ENCODE peak calls at places on chromosomes 12 and 14, in seven cellular contexts. O is cardiac fibroblast, J is AG04449, N is mucosa of descending colon, R is hepatocyte, P is HCT116, E is A549. G is an unnamed sample.

GRCh38 chr12:24898185-24898584 is 50.7 kb downstream of the BCAT1 start:
- DNase-seq in J (no peak), R (no peak), O (peak), E (no peak), P (no peak), N (no peak), G (peak)

GRCh38 chr12:90360300-90360699 is 594.7 kb downstream of the CCER1 start:
- DNase-seq in E (no peak), N (no peak), P (no peak), J (no peak), O (no peak), R (no peak), G (no peak)

GRCh38 chr12:25977047-25977446 is 18.6 kb downstream of the RASSF8 start:
- DNase-seq in O (no peak), P (no peak), R (no peak), E (no peak), N (no peak), J (no peak), G (peak)

GRCh38 chr12:63899396-63899795 is 54.9 kb downstream of the SRGAP1 start:
- DNase-seq in E (no peak), N (no peak), O (no peak), P (no peak), R (no peak), J (no peak), G (no peak)

GRCh38 chr14:24368562-24369252 is 723 bp downstream of the NFATC4 start:
- DNase-seq in P (no peak), J (peak), E (no peak), O (peak), N (peak), R (peak), G (peak)

GRCh38 chr14:76908834-76909233 is 82.6 kb downstream of the LRRC74A start:
- DNase-seq in N (peak), R (no peak), E (no peak), P (no peak), J (no peak), O (no peak), G (no peak)

GRCh38 chr12:90152897-90153624 is 444.4 kb upstream of the ATP2B1 start:
- DNase-seq in P (no peak), J (no peak), O (no peak), N (no peak), E (no peak), R (peak), G (peak)

GRCh38 chr12:71157601-71158233 is at the start of gene TSPAN8:
- DNase-seq in O (no peak), R (peak), N (no peak), P (no peak), J (no peak), E (no peak), G (no peak)

GRCh38 chr12:74685385-74685784 is 147.8 kb downstream of the ATXN7L3B start:
- DNase-seq in O (no peak), P (no peak), R (peak), E (no peak), N (no peak), J (no peak), G (no peak)

GRCh38 chr12:17416748-17417147 is 673.2 kb downstream of the RERGL start:
- DNase-seq in N (no peak), J (no peak), P (no peak), R (no peak), O (no peak), E (no peak), G (no peak)

GRCh38 chr12:16555630-16556029 is 50.3 kb downstream of the LMO3 start:
- DNase-seq in N (no peak), E (no peak), R (peak), P (no peak), J (no peak), O (peak), G (peak)

GRCh38 chr12:117090816-117091711 is 8.2 kb downstream of the TESC start:
- DNase-seq in N (no peak), R (no peak), O (no peak), E (no peak), J (no peak), P (no peak), G (no peak)

GRCh38 chr14:101246894-101247853 is 314.1 kb upstream of the DIO3 start:
- DNase-seq in J (no peak), N (no peak), R (no peak), E (no peak), O (no peak), P (no peak), G (no peak)

GRCh38 chr14:26206640-26207039 is 391.2 kb downstream of the NOVA1 start:
- DNase-seq in N (no peak), E (no peak), P (no peak), R (no peak), O (no peak), J (no peak), G (no peak)

GRCh38 chr12:8560986-8561385 is 20.3 kb upstream of the CLEC4E start:
- DNase-seq in E (no peak), O (no peak), P (no peak), R (peak), N (no peak), J (no peak), G (no peak)

GRCh38 chr14:61719344-61720301 is 24.3 kb downstream of the HIF1A start:
- DNase-seq in P (no peak), R (no peak), J (no peak), O (no peak), N (no peak), E (no peak), G (no peak)

GRCh38 chr12:2179953-2180736 is 127.4 kb downstream of the CACNA1C start:
- DNase-seq in P (peak), O (peak), J (peak), R (peak), N (no peak), E (peak), G (peak)

GRCh38 chr12:85007836-85008235 is 28.2 kb downstream of the TSPAN19 start:
- DNase-seq in J (no peak), P (no peak), N (no peak), E (no peak), R (no peak), O (peak), G (no peak)

GRCh38 chr12:117034691-117035090 is 64.5 kb downstream of the TESC start:
- DNase-seq in E (no peak), O (no peak), P (no peak), R (no peak), J (no peak), N (no peak), G (no peak)

GRCh38 chr12:12986775-12987332 is 13.2 kb downstream of the HEBP1 start:
- DNase-seq in P (no peak), J (no peak), N (no peak), E (no peak), R (no peak), O (no peak), G (no peak)

GRCh38 chr14:31955941-31956579 is 121.0 kb upstream of the ARHGAP5 start:
- DNase-seq in R (no peak), J (no peak), N (no peak), E (peak), O (no peak), P (no peak), G (peak)

GRCh38 chr12:125188912-125189881 is 124.0 kb downstream of the AACS start:
- DNase-seq in N (no peak), E (no peak), O (no peak), P (no peak), R (no peak), J (no peak), G (no peak)

GRCh38 chr12:124563401-124563800 is 4.0 kb downstream of the NCOR2 start:
- DNase-seq in J (no peak), O (no peak), P (no peak), R (no peak), N (peak), E (no peak), G (no peak)

GRCh38 chr12:77928078-77928477 is 97.4 kb downstream of the NAV3 start:
- DNase-seq in N (no peak), P (no peak), O (no peak), J (no peak), E (no peak), R (no peak), G (no peak)

DNA sequence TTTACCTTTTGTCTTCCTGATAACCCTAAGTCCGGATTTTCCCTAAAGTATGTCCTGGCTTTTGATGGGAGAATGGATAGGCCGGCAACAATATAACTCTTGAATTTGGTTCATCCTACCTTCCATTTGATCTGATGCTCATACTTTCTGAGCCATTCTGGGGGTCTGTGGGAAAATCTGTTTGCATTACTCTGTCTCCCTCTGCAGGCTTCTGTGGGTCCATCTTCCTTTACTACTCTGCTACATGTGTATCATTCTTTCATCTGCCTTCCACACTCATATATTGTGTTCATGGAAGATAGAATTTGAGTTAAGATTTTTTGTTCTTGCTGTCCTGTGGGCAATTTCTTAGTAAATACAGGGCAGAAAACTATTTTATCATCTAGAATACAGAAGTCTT is 101.5 kb downstream of the NAV3 start:
- DNase-seq in E (no peak), P (no peak), R (no peak), J (no peak), O (no peak), N (no peak), G (no peak)
- TF ChIP-seq CTCF in E (no peak), P (peak), R (peak), J (no peak), O (no peak), N (no peak), G (peak)

DNA sequence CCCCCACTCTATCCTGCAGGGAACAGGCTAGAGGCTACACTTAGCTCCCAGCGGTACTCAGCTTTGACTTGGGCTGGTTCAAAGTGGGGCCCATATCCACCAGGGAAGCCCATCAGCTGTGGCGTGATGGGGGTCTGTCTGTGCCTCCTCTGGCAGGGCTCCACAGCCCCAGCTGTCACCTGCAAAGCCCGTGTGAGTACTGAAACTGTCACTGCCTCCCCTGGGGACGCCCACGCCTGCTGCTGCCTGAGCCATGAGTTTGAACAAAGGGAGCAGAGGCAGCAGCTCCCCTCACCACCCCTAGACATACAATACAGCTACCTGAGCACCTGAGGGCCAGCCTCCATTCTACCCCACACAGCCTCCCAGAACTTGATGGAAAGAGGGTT is 5.0 kb downstream of the REM2 start:
- DNase-seq in N (peak), O (no peak), J (no peak), R (no peak), P (no peak), E (no peak), G (no peak)
- H3K4me3 ChIP-seq in N (no peak), O (peak), J (peak), R (no peak), P (peak), E (peak), G (peak)

GRCh38 chr12:104763163-104763805 is 194.8 kb downstream of the SLC41A2 start:
- DNase-seq in N (no peak), E (no peak), J (no peak), R (no peak), P (no peak), O (no peak), G (no peak)

GRCh38 chr12:104756901-104757300 is 201.2 kb downstream of the SLC41A2 start:
- DNase-seq in J (no peak), E (no peak), P (no peak), R (no peak), N (no peak), O (no peak), G (no peak)

GRCh38 chr12:104764225-104765073 is 193.6 kb downstream of the SLC41A2 start:
- DNase-seq in P (no peak), N (no peak), R (no peak), J (no peak), E (no peak), O (no peak), G (no peak)

GRCh38 chr12:104758771-104759170 is 199.3 kb downstream of the SLC41A2 start:
- DNase-seq in R (no peak), J (no peak), N (no peak), O (no peak), P (no peak), E (no peak), G (no peak)

DNA sequence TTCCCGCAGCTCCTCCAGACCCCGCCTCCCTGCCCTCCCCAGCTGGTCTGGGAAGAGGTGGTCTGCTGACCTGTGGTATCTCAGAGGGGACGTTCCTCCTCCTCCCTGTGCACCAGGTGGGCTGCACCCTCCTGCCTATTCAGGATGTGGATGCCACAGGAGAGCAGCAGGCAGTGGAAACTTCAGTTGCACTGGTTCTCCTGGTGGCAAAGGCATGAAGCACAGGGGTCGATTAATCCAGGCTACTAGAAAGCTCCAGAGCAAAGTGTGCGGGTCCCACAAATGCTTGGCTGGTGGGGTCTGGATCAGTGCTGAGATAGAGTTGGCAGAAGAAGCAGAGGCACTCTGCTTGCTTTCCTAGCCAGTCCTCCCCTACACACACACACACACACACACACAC is 197.0 kb downstream of the SLC41A2 start:
- DNase-seq in O (no peak), P (no peak), R (no peak), E (no peak), N (no peak), J (no peak), G (no peak)
- TF ChIP-seq CTCF in O (no peak), P (no peak), R (no peak), E (no peak), N (no peak), J (no peak), G (no peak)

GRCh38 chr12:56486694-56487093 is 1.3 kb downstream of the GLS2 start:
- DNase-seq in R (no peak), J (no peak), O (no peak), P (no peak), N (no peak), E (no peak), G (no peak)
- H3K4me3 ChIP-seq in R (no peak), J (no peak), O (no peak), P (no peak), N (no peak), E (no peak), G (no peak)

GRCh38 chr12:11719678-11720099 is 70.2 kb downstream of the ETV6 start:
- DNase-seq in P (no peak), E (no peak), R (no peak), J (peak), O (peak), N (peak), G (peak)

GRCh38 chr12:11724888-11725310 is 75.4 kb downstream of the ETV6 start:
- DNase-seq in E (no peak), N (no peak), O (peak), J (no peak), R (no peak), P (no peak), G (peak)

GRCh38 chr12:11723993-11724392 is 74.5 kb downstream of the ETV6 start:
- DNase-seq in O (peak), R (no peak), J (no peak), P (no peak), N (no peak), E (no peak), G (no peak)

GRCh38 chr12:11722578-11723138 is 73.2 kb downstream of the ETV6 start:
- DNase-seq in P (no peak), N (no peak), E (no peak), R (no peak), O (no peak), J (no peak), G (no peak)

GRCh38 chr12:11722071-11722470 is 72.6 kb downstream of the ETV6 start:
- DNase-seq in J (no peak), P (no peak), O (no peak), R (no peak), E (no peak), N (no peak), G (no peak)
- TF ChIP-seq CTCF in J (no peak), P (no peak), O (no peak), R (no peak), E (no peak), N (no peak), G (no peak)

DNA sequence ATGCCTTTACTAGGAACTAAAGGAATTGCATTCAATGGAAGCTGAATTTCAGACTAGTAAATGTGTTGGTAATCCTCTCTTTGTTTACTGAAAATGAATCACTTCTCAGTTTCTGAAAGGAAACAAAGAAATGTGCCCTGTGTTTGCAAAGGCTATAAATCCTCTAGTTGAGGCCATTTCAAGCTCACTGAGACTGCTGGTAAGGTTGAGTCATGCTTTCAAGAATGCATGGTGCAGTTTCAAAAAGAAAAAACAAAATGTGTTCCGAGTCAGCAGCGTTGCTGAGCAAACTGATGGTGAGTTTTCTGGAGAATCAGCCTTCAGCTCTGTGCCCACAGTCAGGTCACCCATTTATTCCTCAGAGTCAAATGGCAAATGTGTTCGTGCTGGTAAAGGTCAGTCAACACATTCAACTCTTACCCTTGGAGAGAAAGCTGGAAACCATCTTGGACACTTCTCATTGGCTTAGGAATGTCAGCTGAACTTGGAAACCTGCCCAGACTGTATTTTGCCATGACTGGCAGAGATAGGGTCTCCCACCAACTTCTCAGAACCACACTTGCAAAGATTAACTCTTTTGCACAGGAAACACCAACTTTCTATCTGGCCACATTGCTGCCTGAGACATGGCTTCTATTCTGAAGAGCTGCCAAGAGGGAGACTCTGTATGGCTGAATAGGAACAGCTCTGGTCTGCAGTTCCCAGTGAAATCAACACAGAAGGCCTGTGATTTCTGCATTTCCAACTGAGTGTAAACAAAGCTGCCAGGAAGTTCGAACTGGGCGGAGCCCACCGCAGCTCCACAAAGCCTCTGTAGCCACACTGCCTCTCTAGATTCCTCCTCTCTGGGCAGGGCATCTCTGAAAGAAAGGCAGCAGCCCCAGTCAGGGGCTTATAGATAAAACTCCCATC is 484.4 kb downstream of the ATP23 start:
- DNase-seq in O (peak), N (peak), E (peak), J (peak), R (peak), P (peak), G (peak)
- H3K4me3 ChIP-seq in O (no peak), N (no peak), E (no peak), J (no peak), R (no peak), P (peak), G (peak)

DNA sequence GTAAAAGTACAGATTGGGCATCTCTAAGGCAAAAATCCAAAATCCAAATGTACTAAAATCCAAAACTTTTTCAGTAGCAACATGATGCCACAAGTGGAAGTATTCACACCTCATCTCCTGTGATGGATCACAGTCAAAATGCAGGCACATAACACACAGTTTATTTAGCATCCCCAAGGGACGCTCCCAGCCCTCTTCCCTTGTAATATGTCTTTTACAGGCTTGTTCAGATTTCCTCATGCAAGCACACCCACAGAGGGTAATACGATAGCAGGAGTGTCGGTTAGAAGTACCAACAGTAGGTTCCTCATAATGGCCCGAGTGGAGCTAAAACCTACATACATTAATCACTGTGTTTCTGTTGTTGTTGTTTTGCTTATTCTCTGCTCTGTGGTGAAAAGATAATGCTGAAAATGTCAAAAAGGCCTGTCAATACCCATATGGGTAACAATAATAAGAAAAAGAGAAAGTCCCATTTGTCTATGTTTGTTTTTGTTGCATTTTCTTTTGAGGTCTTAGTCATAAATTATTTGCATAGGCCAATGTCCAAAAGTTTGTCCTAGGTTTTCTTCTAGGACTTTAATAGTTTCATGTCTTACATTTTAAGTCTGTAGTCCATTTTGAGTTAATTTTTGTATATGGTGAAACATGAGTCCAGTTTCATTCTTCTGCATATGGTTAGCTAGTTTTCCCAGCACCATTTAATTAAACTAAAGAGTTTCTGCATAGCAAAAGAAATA is 133.1 kb downstream of the LRIG3 start:
- DNase-seq in O (no peak), J (no peak), R (no peak), P (no peak), E (no peak), N (no peak), G (no peak)
- TF ChIP-seq CTCF in O (no peak), J (no peak), R (no peak), P (no peak), E (no peak), N (no peak), G (no peak)

DNA sequence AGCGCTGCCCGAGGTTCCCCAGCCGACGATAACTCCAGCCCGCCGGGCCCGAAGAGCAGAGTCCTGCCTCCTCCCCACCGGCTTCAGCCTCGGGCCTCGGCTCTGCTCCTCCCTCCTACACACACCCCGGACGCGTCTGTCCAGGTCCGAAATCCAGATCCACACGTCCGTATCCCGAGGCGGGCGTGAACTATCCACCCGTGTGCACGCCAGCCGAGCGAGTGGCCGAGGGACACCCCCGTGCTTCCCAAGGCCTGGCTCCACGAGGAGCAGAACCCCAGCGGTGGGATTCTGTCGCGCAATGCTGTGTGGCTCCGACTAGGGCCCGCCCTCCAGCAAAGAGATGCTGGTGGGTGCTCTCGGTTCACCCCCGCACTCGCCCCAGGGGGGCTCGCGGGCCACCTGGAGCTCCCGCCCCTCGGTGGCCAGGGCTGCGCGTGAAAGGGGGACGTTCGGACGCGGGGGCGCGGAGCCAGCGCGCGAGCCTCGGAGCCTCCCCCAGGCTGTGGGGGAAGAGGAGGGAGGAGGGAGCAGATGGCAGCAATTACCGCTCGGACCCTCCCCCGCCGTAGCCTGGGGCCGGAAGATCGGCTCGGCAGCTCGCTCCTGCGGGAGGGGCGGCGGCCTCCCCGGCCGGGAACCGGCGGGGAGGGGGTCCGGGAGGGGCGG is 18.9 kb upstream of the ANKRD33 start:
- DNase-seq in E (no peak), O (no peak), R (no peak), N (no peak), P (no peak), J (no peak), G (no peak)
- H3K4me3 ChIP-seq in E (no peak), O (peak), R (peak), N (no peak), P (no peak), J (peak), G (peak)

G was measured in fibroblast of villous mesenchyme.